ENCODE peak calls at places on chromosomes 13 and 19, in five cellular contexts. One of them, this sample, is unnamed.

GRCh38 chr13:74644239-74644638 is 510.0 kb upstream of the KLF12 start:
- DNase-seq in aorta: no peak
- DNase-seq in CD4-positive, CD25-positive, alpha-beta regulatory T cell: no peak
- DNase-seq in CD8-positive, alpha-beta T cell: no peak
- DNase-seq in NT2/D1: no peak
- DNase-seq in this sample: no peak

GRCh38 chr13:23579072-23579885 is 9.1 kb downstream of the TNFRSF19 start:
- DNase-seq in CD4-positive, CD25-positive, alpha-beta regulatory T cell: peak; percentile 88
- DNase-seq in CD8-positive, alpha-beta T cell: peak; percentile 94
- DNase-seq in NT2/D1: peak; percentile 64
- DNase-seq in aorta: peak; percentile 92
- DNase-seq in this sample: peak; percentile 91

GRCh38 chr13:108315273-108315672 is 45.8 kb downstream of the TNFSF13B start:
- DNase-seq in CD4-positive, CD25-positive, alpha-beta regulatory T cell: no peak
- DNase-seq in CD8-positive, alpha-beta T cell: no peak
- DNase-seq in aorta: no peak
- DNase-seq in NT2/D1: no peak
- DNase-seq in this sample: no peak

GRCh38 chr13:46629811-46630413 is 76.9 kb downstream of the LRCH1 start:
- DNase-seq in CD8-positive, alpha-beta T cell: no peak
- DNase-seq in NT2/D1: no peak
- DNase-seq in aorta: no peak
- DNase-seq in CD4-positive, CD25-positive, alpha-beta regulatory T cell: no peak
- DNase-seq in this sample: no peak

GRCh38 chr13:43058318-43058674 is 34.9 kb downstream of the DNAJC15 start:
- DNase-seq in NT2/D1: no peak
- DNase-seq in CD4-positive, CD25-positive, alpha-beta regulatory T cell: no peak
- DNase-seq in CD8-positive, alpha-beta T cell: no peak
- DNase-seq in aorta: no peak
- DNase-seq in this sample: no peak

GRCh38 chr13:50809133-50810090 is 34.1 kb downstream of the DLEU7 start:
- DNase-seq in CD4-positive, CD25-positive, alpha-beta regulatory T cell: no peak
- DNase-seq in aorta: no peak
- DNase-seq in CD8-positive, alpha-beta T cell: no peak
- DNase-seq in NT2/D1: no peak
- DNase-seq in this sample: no peak

GRCh38 chr19:6062274-6062673 is 48.0 kb downstream of the RFX2 start:
- DNase-seq in CD4-positive, CD25-positive, alpha-beta regulatory T cell: no peak
- DNase-seq in aorta: peak; percentile 86
- DNase-seq in CD8-positive, alpha-beta T cell: peak; percentile 55
- DNase-seq in NT2/D1: no peak
- DNase-seq in this sample: peak; percentile 59

GRCh38 chr13:46831588-46832194 is 34.7 kb upstream of the ESD start:
- DNase-seq in CD8-positive, alpha-beta T cell: peak; percentile 18
- DNase-seq in NT2/D1: peak; percentile 25
- DNase-seq in aorta: no peak
- DNase-seq in CD4-positive, CD25-positive, alpha-beta regulatory T cell: no peak
- DNase-seq in this sample: no peak

GRCh38 chr13:105035092-105035491 is 1500.4 kb downstream of the EFNB2 start:
- DNase-seq in NT2/D1: no peak
- DNase-seq in aorta: no peak
- DNase-seq in CD4-positive, CD25-positive, alpha-beta regulatory T cell: no peak
- DNase-seq in CD8-positive, alpha-beta T cell: no peak
- DNase-seq in this sample: no peak

GRCh38 chr13:84430441-84430840 is 548.2 kb upstream of the SLITRK1 start:
- DNase-seq in aorta: no peak
- DNase-seq in CD8-positive, alpha-beta T cell: no peak
- DNase-seq in CD4-positive, CD25-positive, alpha-beta regulatory T cell: no peak
- DNase-seq in NT2/D1: no peak
- DNase-seq in this sample: no peak

GRCh38 chr19:42363614-42364346 is 26.3 kb downstream of the CNFN start:
- DNase-seq in NT2/D1: no peak
- DNase-seq in aorta: no peak
- DNase-seq in CD8-positive, alpha-beta T cell: no peak
- DNase-seq in CD4-positive, CD25-positive, alpha-beta regulatory T cell: no peak
- DNase-seq in this sample: no peak

GRCh38 chr13:41409611-41410010 is 47.7 kb upstream of the RGCC start:
- DNase-seq in NT2/D1: no peak
- DNase-seq in aorta: no peak
- DNase-seq in CD4-positive, CD25-positive, alpha-beta regulatory T cell: no peak
- DNase-seq in CD8-positive, alpha-beta T cell: no peak
- DNase-seq in this sample: no peak

GRCh38 chr19:13835791-13836723 is 40.8 kb downstream of the ZSWIM4 start:
- DNase-seq in aorta: peak; percentile 86
- DNase-seq in CD8-positive, alpha-beta T cell: peak; percentile 25
- DNase-seq in NT2/D1: no peak
- DNase-seq in CD4-positive, CD25-positive, alpha-beta regulatory T cell: peak; percentile 25
- DNase-seq in this sample: peak; percentile 33

GRCh38 chr13:81051873-81052272 is 710.9 kb upstream of the SPRY2 start:
- DNase-seq in NT2/D1: no peak
- DNase-seq in aorta: no peak
- DNase-seq in CD4-positive, CD25-positive, alpha-beta regulatory T cell: no peak
- DNase-seq in CD8-positive, alpha-beta T cell: no peak
- DNase-seq in this sample: no peak

GRCh38 chr19:10836478-10837325 is 690 bp upstream of the TMED1 start:
- DNase-seq in NT2/D1: peak; percentile 76
- DNase-seq in CD4-positive, CD25-positive, alpha-beta regulatory T cell: no peak
- DNase-seq in aorta: peak; percentile 92
- DNase-seq in CD8-positive, alpha-beta T cell: peak; percentile 76
- DNase-seq in this sample: peak; percentile 59

GRCh38 chr13:106349080-106349841 is 186.2 kb downstream of the EFNB2 start:
- DNase-seq in CD8-positive, alpha-beta T cell: no peak
- DNase-seq in CD4-positive, CD25-positive, alpha-beta regulatory T cell: no peak
- DNase-seq in NT2/D1: no peak
- DNase-seq in aorta: no peak
- DNase-seq in this sample: no peak

GRCh38 chr19:33302974-33303790 is 848 bp upstream of the CEBPA start:
- DNase-seq in CD4-positive, CD25-positive, alpha-beta regulatory T cell: peak; percentile 14
- DNase-seq in aorta: peak; percentile 71
- DNase-seq in NT2/D1: no peak
- DNase-seq in CD8-positive, alpha-beta T cell: no peak
- DNase-seq in this sample: no peak

GRCh38 chr19:15913830-15914229 is 16.0 kb upstream of the CYP4F2 start:
- DNase-seq in CD4-positive, CD25-positive, alpha-beta regulatory T cell: no peak
- DNase-seq in NT2/D1: no peak
- DNase-seq in CD8-positive, alpha-beta T cell: no peak
- DNase-seq in aorta: no peak
- DNase-seq in this sample: no peak

GRCh38 chr19:15915109-15915508 is 17.2 kb upstream of the CYP4F2 start:
- DNase-seq in aorta: no peak
- DNase-seq in CD4-positive, CD25-positive, alpha-beta regulatory T cell: no peak
- DNase-seq in CD8-positive, alpha-beta T cell: no peak
- DNase-seq in NT2/D1: no peak
- DNase-seq in this sample: no peak

GRCh38 chr19:15913384-15913783 is 15.5 kb upstream of the CYP4F2 start:
- DNase-seq in aorta: no peak
- DNase-seq in CD4-positive, CD25-positive, alpha-beta regulatory T cell: no peak
- DNase-seq in CD8-positive, alpha-beta T cell: no peak
- DNase-seq in NT2/D1: no peak
- DNase-seq in this sample: no peak

GRCh38 chr19:15911599-15912237 is 13.8 kb upstream of the CYP4F2 start:
- DNase-seq in NT2/D1: no peak
- DNase-seq in CD4-positive, CD25-positive, alpha-beta regulatory T cell: no peak
- DNase-seq in CD8-positive, alpha-beta T cell: no peak
- DNase-seq in aorta: no peak
- DNase-seq in this sample: no peak
- H3K9me3 ChIP-seq in NT2/D1: peaks cover 17% of the 10 kb centered on the region
- H3K9me3 ChIP-seq in CD4-positive, CD25-positive, alpha-beta regulatory T cell: peaks cover 11% of the 10 kb centered on the region
- H3K9me3 ChIP-seq in CD8-positive, alpha-beta T cell: no peaks in the 10 kb centered on the region
- H3K9me3 ChIP-seq in aorta: no peaks in the 10 kb centered on the region
- H3K9me3 ChIP-seq in this sample: no peaks in the 10 kb centered on the region

GRCh38 chr19:23475477-23475876 is 80.2 kb upstream of the ZNF91 start:
- DNase-seq in CD4-positive, CD25-positive, alpha-beta regulatory T cell: no peak
- DNase-seq in CD8-positive, alpha-beta T cell: no peak
- DNase-seq in NT2/D1: no peak
- DNase-seq in aorta: no peak
- DNase-seq in this sample: no peak

GRCh38 chr19:23482829-23483228 is 87.6 kb upstream of the ZNF91 start:
- DNase-seq in NT2/D1: no peak
- DNase-seq in aorta: no peak
- DNase-seq in CD4-positive, CD25-positive, alpha-beta regulatory T cell: no peak
- DNase-seq in CD8-positive, alpha-beta T cell: no peak
- DNase-seq in this sample: no peak

DNA sequence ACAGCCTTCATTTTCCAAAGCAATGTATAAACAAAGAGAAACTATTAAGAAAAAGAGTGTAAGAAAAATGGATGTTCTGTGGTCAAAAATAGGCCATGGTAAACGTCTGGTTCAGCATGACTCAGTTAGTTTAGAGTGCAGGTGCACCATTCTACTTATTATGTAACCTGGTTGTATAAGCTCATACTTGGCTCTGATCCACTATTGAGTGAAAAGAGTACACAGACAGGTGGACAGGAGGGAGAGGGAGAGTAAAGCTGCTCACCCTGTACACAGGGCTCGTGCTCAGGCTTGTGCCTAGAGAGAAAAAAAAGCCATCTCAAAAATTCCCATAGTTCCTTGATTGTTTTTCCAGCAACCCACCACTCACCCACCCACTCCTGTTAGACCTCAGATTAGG is 85.8 kb upstream of the ZNF91 start:
- DNase-seq in CD4-positive, CD25-positive, alpha-beta regulatory T cell: no peak
- DNase-seq in CD8-positive, alpha-beta T cell: no peak
- DNase-seq in aorta: no peak
- DNase-seq in NT2/D1: no peak
- DNase-seq in this sample: no peak
- H3K9me3 ChIP-seq in CD4-positive, CD25-positive, alpha-beta regulatory T cell: peaks cover 16% of the 10 kb centered on the region
- H3K9me3 ChIP-seq in CD8-positive, alpha-beta T cell: no peaks in the 10 kb centered on the region
- H3K9me3 ChIP-seq in aorta: no peaks in the 10 kb centered on the region
- H3K9me3 ChIP-seq in NT2/D1: peaks cover 19% of the 10 kb centered on the region
- H3K9me3 ChIP-seq in this sample: no peaks in the 10 kb centered on the region

GRCh38 chr19:12015015-12015752 is 20.3 kb downstream of the ZNF433 start:
- DNase-seq in aorta: no peak
- DNase-seq in NT2/D1: no peak
- DNase-seq in CD4-positive, CD25-positive, alpha-beta regulatory T cell: no peak
- DNase-seq in CD8-positive, alpha-beta T cell: no peak
- DNase-seq in this sample: no peak
- H3K9me3 ChIP-seq in aorta: peaks cover 23% of the 10 kb centered on the region
- H3K9me3 ChIP-seq in NT2/D1: peaks cover 87% of the 10 kb centered on the region
- H3K9me3 ChIP-seq in CD4-positive, CD25-positive, alpha-beta regulatory T cell: peaks cover 93% of the 10 kb centered on the region
- H3K9me3 ChIP-seq in CD8-positive, alpha-beta T cell: peaks cover 44% of the 10 kb centered on the region
- H3K9me3 ChIP-seq in this sample: peaks cover 33% of the 10 kb centered on the region

DNA sequence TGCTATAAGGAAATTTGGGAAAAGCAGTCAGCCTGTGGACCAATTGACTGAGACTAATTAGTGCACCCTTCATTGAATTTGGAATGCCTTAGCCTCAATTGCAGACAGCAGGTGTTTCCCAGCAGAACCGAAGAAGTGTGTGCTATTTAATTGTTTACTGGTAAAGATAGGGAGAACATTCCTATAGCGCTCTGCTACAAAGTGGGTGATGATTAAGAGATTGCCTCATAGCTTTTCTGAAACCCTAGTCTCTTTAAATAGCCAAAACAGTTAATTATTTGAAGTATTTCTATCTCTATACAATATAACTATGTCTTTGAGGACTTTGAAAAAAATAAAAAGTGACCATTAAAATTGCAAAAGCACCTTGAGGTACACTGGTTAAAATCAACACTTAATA is 1884.3 kb upstream of the PCDH20 start:
- DNase-seq in CD4-positive, CD25-positive, alpha-beta regulatory T cell: no peak
- DNase-seq in CD8-positive, alpha-beta T cell: no peak
- DNase-seq in NT2/D1: no peak
- DNase-seq in aorta: no peak
- DNase-seq in this sample: no peak
- H3K9me3 ChIP-seq in CD4-positive, CD25-positive, alpha-beta regulatory T cell: no peaks in the 10 kb centered on the region
- H3K9me3 ChIP-seq in CD8-positive, alpha-beta T cell: no peaks in the 10 kb centered on the region
- H3K9me3 ChIP-seq in NT2/D1: no peaks in the 10 kb centered on the region
- H3K9me3 ChIP-seq in aorta: no peaks in the 10 kb centered on the region
- H3K9me3 ChIP-seq in this sample: no peaks in the 10 kb centered on the region

DNA sequence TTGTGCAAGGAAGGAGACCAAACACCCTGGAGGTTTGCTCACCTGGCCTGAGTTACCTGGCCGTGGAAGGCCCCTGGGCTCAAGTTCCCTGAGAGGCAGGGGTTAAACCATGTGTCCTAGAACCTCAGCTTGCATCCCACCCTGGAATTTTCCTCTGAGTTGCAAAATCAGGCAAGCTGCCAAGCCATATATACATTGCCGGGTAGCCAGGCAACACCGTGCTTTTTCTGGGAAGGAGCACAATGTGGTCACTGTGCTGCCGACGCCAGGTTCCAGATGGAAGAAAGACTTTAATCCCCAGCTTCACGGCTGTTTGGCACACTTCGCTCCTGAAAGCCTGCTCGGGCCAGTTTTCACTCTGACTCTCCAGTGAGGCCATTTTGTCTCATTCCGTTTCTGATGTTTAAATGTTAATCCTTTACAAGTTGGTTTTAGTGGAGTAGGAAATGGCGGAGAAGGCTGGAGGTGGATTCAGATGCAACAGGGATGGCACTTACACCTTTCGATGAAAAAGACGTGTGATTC is 60.1 kb upstream of the PEG3 start:
- DNase-seq in CD8-positive, alpha-beta T cell: no peak
- DNase-seq in CD4-positive, CD25-positive, alpha-beta regulatory T cell: no peak
- DNase-seq in aorta: no peak
- DNase-seq in NT2/D1: no peak
- DNase-seq in this sample: no peak
- H3K9me3 ChIP-seq in CD8-positive, alpha-beta T cell: no peaks in the 10 kb centered on the region
- H3K9me3 ChIP-seq in CD4-positive, CD25-positive, alpha-beta regulatory T cell: peaks cover 44% of the 10 kb centered on the region
- H3K9me3 ChIP-seq in aorta: peaks cover 4% of the 10 kb centered on the region
- H3K9me3 ChIP-seq in NT2/D1: no peaks in the 10 kb centered on the region
- H3K9me3 ChIP-seq in this sample: no peaks in the 10 kb centered on the region

GRCh38 chr19:52322429-52322828 is 13.6 kb upstream of the ZNF610 start:
- DNase-seq in NT2/D1: no peak
- DNase-seq in CD4-positive, CD25-positive, alpha-beta regulatory T cell: no peak
- DNase-seq in CD8-positive, alpha-beta T cell: no peak
- DNase-seq in aorta: no peak
- DNase-seq in this sample: no peak
- H3K9me3 ChIP-seq in NT2/D1: peaks cover 74% of the 10 kb centered on the region
- H3K9me3 ChIP-seq in CD4-positive, CD25-positive, alpha-beta regulatory T cell: peaks cover 99% of the 10 kb centered on the region
- H3K9me3 ChIP-seq in CD8-positive, alpha-beta T cell: peaks cover 80% of the 10 kb centered on the region
- H3K9me3 ChIP-seq in aorta: peaks cover 21% of the 10 kb centered on the region
- H3K9me3 ChIP-seq in this sample: peaks cover 86% of the 10 kb centered on the region

DNA sequence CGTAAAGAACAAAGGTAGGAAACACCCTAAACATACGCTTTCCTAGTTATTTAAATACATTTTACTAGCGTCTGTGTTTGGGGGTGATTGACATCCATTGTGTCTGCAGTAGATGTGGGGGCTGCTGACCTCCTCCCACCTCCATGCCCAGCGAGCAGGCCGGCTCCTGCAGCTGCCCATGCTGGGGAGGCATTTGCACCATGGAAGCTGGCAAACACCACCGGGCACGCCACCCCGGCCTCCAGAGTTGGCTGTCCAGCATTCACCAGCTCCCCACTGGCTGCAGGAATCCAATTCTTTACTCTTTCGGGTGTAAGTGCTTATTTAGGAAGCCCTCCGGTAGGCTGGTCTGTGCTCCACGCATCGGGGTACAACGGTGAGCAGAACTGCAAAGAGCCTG is 115.4 kb upstream of the USP29 start:
- DNase-seq in CD4-positive, CD25-positive, alpha-beta regulatory T cell: no peak
- DNase-seq in aorta: no peak
- DNase-seq in CD8-positive, alpha-beta T cell: no peak
- DNase-seq in NT2/D1: no peak
- DNase-seq in this sample: no peak
- H3K9me3 ChIP-seq in CD4-positive, CD25-positive, alpha-beta regulatory T cell: peaks cover 31% of the 10 kb centered on the region
- H3K9me3 ChIP-seq in aorta: peaks cover 2% of the 10 kb centered on the region
- H3K9me3 ChIP-seq in CD8-positive, alpha-beta T cell: peaks cover 10% of the 10 kb centered on the region
- H3K9me3 ChIP-seq in NT2/D1: no peaks in the 10 kb centered on the region
- H3K9me3 ChIP-seq in this sample: no peaks in the 10 kb centered on the region

GRCh38 chr13:38688674-38689073 is 1.8 kb downstream of the FREM2 start:
- DNase-seq in NT2/D1: no peak
- DNase-seq in aorta: no peak
- DNase-seq in CD4-positive, CD25-positive, alpha-beta regulatory T cell: no peak
- DNase-seq in CD8-positive, alpha-beta T cell: no peak
- DNase-seq in this sample: no peak
- H3K9me3 ChIP-seq in NT2/D1: no peaks in the 10 kb centered on the region
- H3K9me3 ChIP-seq in aorta: no peaks in the 10 kb centered on the region
- H3K9me3 ChIP-seq in CD4-positive, CD25-positive, alpha-beta regulatory T cell: no peaks in the 10 kb centered on the region
- H3K9me3 ChIP-seq in CD8-positive, alpha-beta T cell: no peaks in the 10 kb centered on the region
- H3K9me3 ChIP-seq in this sample: peaks cover 3% of the 10 kb centered on the region

This sample was measured in T-helper 17 cell.